ENCODE peak calls at places on chromosomes 7 and 10, in seven cellular contexts. S is astrocyte; L is right lobe of liver; Q is naive thymus-derived CD4-positive, alpha-beta T cell; F is CD4-positive, alpha-beta T cell; A is right atrium auricular region; O is right cardiac atrium. U is an unnamed sample.

GRCh38 chr10:122648599-122649428 is 50.8 kb downstream of the C10orf120 start:
- DNase-seq in S (no peak), F (no peak), O (peak; percentile 48), Q (no peak), L (no peak), A (peak; percentile 64), U (peak; percentile 16)

GRCh38 chr7:42893341-42894242 is 18.3 kb downstream of the C7orf25 start:
- DNase-seq in O (no peak), Q (no peak), S (no peak), A (no peak), L (no peak), F (no peak), U (no peak)

GRCh38 chr7:42876182-42877068 is 35.4 kb downstream of the C7orf25 start:
- DNase-seq in A (no peak), L (no peak), S (peak; percentile 22), Q (peak; percentile 38), F (no peak), O (no peak), U (peak; percentile 35)

GRCh38 chr10:24908793-24909423 is 43.5 kb downstream of the PRTFDC1 start:
- DNase-seq in A (no peak), Q (no peak), F (no peak), L (no peak), S (peak; percentile 80), O (no peak), U (no peak)

GRCh38 chr7:7857143-7857583 is 111.4 kb upstream of the GLCCI1 start:
- DNase-seq in A (no peak), L (no peak), S (no peak), O (no peak), Q (no peak), F (no peak), U (no peak)

GRCh38 chr7:131538791-131539179 is 17.6 kb downstream of the PODXL start:
- DNase-seq in L (no peak), S (no peak), Q (no peak), O (no peak), A (no peak), F (no peak), U (no peak)

GRCh38 chr7:4641667-4642467 is 40.2 kb upstream of the FOXK1 start:
- DNase-seq in O (peak; percentile 96), A (peak; percentile 95), F (peak; percentile 97), L (peak; percentile 96), S (peak; percentile 74), Q (peak; percentile 99), U (peak; percentile 79)

GRCh38 chr7:158476303-158476932 is 111.2 kb downstream of the PTPRN2 start:
- DNase-seq in A (no peak), F (no peak), L (no peak), Q (no peak), O (no peak), S (no peak), U (no peak)

GRCh38 chr7:6833636-6834035 is 7.6 kb upstream of the CCZ1B start:
- DNase-seq in A (no peak), S (no peak), O (no peak), L (no peak), F (no peak), Q (no peak), U (no peak)

GRCh38 chr7:156558198-156558597 is 82.4 kb upstream of the RNF32 start:
- DNase-seq in S (peak; percentile 90), Q (no peak), L (no peak), F (no peak), A (peak; percentile 18), O (no peak), U (no peak)

GRCh38 chr10:8130973-8131911 is 76.8 kb downstream of the GATA3 start:
- DNase-seq in S (peak; percentile 82), Q (no peak), F (no peak), A (no peak), L (no peak), O (no peak), U (no peak)

GRCh38 chr10:113563306-113564088 is 10.6 kb downstream of the HABP2 start:
- DNase-seq in O (peak; percentile 74), L (peak; percentile 83), S (peak; percentile 25), Q (peak; percentile 38), A (peak; percentile 81), F (peak; percentile 46), U (peak; percentile 47)

GRCh38 chr10:1170867-1171180 is 114.6 kb downstream of the WDR37 start:
- DNase-seq in S (no peak), A (no peak), L (peak; percentile 37), F (no peak), O (no peak), Q (no peak), U (no peak)

GRCh38 chr10:32905466-32905865 is 52.6 kb downstream of the ITGB1 start:
- DNase-seq in Q (no peak), O (no peak), F (no peak), L (no peak), A (no peak), S (no peak), U (no peak)

GRCh38 chr7:107463139-107464078 is 6.4 kb upstream of the GPR22 start:
- DNase-seq in Q (peak; percentile 41), F (peak; percentile 10), S (peak; percentile 47), A (peak; percentile 71), O (peak; percentile 48), L (peak; percentile 61), U (peak; percentile 37)

DNA sequence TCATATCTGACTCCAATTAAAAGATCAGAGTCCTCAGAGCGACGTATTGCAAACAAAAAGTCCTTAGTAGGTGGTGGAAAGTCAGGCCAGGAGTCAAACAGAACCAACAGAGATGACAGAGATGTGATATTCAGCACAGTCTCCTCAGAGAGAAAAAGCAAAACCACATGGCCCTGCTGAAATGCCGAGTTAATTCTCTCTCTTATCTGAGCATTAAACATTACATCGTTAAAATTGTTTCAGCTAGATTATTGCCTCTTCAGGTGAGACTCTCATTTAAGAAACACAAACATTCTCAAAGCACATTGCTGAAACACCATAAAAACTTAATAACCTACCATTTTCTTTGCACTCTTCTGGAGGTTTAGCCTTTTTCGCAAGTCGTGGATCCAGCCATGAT is 690.9 kb downstream of the PHTF2 start:
- DNase-seq in O (no peak), A (no peak), Q (no peak), F (no peak), L (no peak), S (no peak), U (no peak)
- H3K27ac ChIP-seq in O (no peak overlapping the region), A (no peak overlapping the region), Q (no peak overlapping the region), F (no peak overlapping the region), L (no peak overlapping the region), S (no peak overlapping the region), U (peak overlapping the region; percentile 66)

GRCh38 chr10:125062244-125063208 is 97.8 kb downstream of the CTBP2 start:
- DNase-seq in S (no peak), F (no peak), Q (no peak), A (no peak), O (peak; percentile 8), L (no peak), U (peak; percentile 28)
- H3K27ac ChIP-seq in S (peak overlapping the region; percentile 84), F (no peak overlapping the region), Q (no peak overlapping the region), A (peak overlapping the region; percentile 93), O (no peak overlapping the region), L (no peak overlapping the region), U (peak overlapping the region; percentile 56)

GRCh38 chr7:106098889-106099288 is 13.2 kb downstream of the SYPL1 start:
- DNase-seq in S (no peak), A (no peak), L (no peak), O (no peak), Q (no peak), F (no peak), U (no peak)
- H3K27ac ChIP-seq in S (no peak overlapping the region), A (no peak overlapping the region), L (no peak overlapping the region), O (no peak overlapping the region), Q (no peak overlapping the region), F (no peak overlapping the region), U (no peak overlapping the region)

DNA sequence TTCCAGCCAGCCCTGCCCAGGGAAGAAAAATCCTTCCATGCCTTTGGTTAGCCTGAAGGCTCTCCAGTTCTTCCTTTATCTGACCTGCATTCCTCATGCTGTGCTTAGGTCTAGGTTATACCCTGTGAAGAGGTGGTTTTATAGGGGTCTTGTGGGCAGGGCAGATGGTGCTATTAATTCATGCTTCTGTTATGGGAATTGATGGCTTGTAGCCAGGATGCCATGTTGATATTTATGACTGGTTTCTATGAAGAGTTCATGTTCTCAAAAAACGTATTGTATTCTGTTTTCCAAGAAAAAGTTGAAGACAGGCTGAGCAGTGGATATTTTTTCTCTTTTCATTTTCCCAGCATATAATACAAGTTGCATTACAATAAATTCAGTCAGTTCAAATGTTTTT is 322.7 kb downstream of the LRMDA start:
- DNase-seq in L (no peak), S (no peak), O (no peak), Q (no peak), A (no peak), F (no peak), U (no peak)
- H3K27ac ChIP-seq in L (no peak overlapping the region), S (no peak overlapping the region), O (no peak overlapping the region), Q (no peak overlapping the region), A (no peak overlapping the region), F (no peak overlapping the region), U (no peak overlapping the region)

DNA sequence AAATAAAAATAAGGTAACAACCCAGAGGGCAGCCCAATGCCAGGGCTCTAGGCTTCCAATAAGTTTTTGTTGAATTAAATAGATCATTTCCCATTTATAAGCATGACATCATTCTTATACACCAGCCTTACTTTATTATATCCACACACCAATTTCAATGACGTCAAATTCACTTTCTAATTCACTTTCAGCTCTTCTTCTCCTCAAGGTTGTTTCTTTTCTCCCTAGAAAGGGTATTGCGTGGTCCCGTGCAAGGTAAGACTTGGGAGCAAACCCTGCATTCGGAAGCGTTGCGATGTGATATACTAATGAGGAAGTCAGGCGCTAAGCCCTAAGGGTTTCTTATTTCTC is 1.1 kb upstream of the DKK1 start:
- DNase-seq in S (no peak), L (no peak), O (no peak), F (no peak), A (no peak), Q (no peak), U (no peak)
- H3K27ac ChIP-seq in S (peak overlapping the region; percentile 84), L (no peak overlapping the region), O (no peak overlapping the region), F (no peak overlapping the region), A (no peak overlapping the region), Q (no peak overlapping the region), U (no peak overlapping the region)

DNA sequence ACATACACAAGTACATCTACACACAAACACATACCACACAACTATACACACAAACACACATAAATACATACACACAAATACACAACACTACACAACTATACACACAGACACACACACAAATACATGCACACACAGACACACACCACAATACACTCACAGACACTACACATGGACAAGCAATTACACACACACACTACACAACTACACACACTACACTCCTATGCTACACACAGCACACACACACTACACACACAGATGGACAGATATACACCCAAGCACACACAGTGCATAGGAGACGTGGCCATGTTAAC is 4.7 kb downstream of the GPR15LG start:
- DNase-seq in Q (no peak), L (no peak), S (no peak), F (no peak), O (no peak), A (no peak), U (no peak)
- H3K27ac ChIP-seq in Q (no peak overlapping the region), L (no peak overlapping the region), S (no peak overlapping the region), F (no peak overlapping the region), O (no peak overlapping the region), A (no peak overlapping the region), U (no peak overlapping the region)

DNA sequence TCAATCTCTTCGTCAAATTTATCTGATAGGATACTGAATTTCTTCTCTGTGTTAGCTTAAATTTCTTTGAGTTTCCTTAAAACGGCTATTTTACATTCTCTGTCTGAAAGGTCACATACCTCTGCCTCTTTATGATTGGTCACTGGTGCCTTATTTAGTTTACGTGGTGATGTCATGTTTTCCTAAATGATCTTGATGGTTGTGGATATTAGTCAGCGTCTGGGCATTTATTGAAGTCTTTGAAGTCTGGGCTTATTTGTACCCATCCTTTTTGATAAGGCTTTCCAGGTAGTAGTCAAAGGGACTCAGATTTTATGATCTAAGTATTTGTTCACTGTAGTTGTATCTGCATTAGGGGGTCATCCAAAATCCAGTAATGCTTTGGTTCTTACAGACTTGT is 1407.5 kb upstream of the LRRTM3 start:
- DNase-seq in A (no peak), L (no peak), O (no peak), F (no peak), Q (no peak), S (peak; percentile 72), U (no peak)
- H3K27ac ChIP-seq in A (no peak overlapping the region), L (no peak overlapping the region), O (no peak overlapping the region), F (no peak overlapping the region), Q (no peak overlapping the region), S (peak overlapping the region; percentile 85), U (no peak overlapping the region)